ENCODE peak calls at places on chromosomes 2 and 18, in eight cellular contexts. N is suprapubic skin, T is heart left ventricle, Z is IMR-90, K is HepG2, X is A549, L is vagina, J is sigmoid colon. H is an unnamed sample.

GRCh38 chr2:182826051-182826450 is 40.4 kb downstream of the FRZB start:
- DNase-seq in N (no peak), T (no peak), Z (no peak), K (no peak), X (no peak), L (no peak), J (no peak), H (no peak)

GRCh38 chr2:126809357-126809756 is 89.3 kb upstream of the TEX51 start:
- DNase-seq in N (no peak), T (no peak), Z (no peak), K (no peak), X (no peak), L (peak), J (peak), H (no peak)

GRCh38 chr18:9827856-9828793 is 57.6 kb upstream of the TXNDC2 start:
- DNase-seq in N (no peak), T (peak), Z (peak), K (no peak), X (peak), L (no peak), J (peak), H (no peak)

GRCh38 chr2:55033921-55034320 is 16.3 kb downstream of the RTN4 start:
- DNase-seq in N (no peak), T (no peak), Z (no peak), K (no peak), X (no peak), L (no peak), J (no peak), H (no peak)

GRCh38 chr18:42578781-42579180 is 536.7 kb downstream of the RIT2 start:
- DNase-seq in N (no peak), T (no peak), Z (no peak), K (no peak), X (no peak), L (no peak), J (no peak), H (no peak)

GRCh38 chr2:151408788-151409600 is 708 bp upstream of the RIF1 start:
- DNase-seq in N (no peak), T (peak), Z (no peak), K (no peak), X (no peak), L (no peak), J (no peak), H (no peak)

GRCh38 chr2:120531365-120531764 is 185.4 kb downstream of the INHBB start:
- DNase-seq in N (no peak), T (no peak), Z (peak), K (no peak), X (no peak), L (no peak), J (no peak), H (no peak)

GRCh38 chr2:113858764-113859163 is 31.1 kb upstream of the ACTR3 start:
- DNase-seq in N (no peak), T (no peak), Z (peak), K (no peak), X (peak), L (no peak), J (no peak), H (no peak)

GRCh38 chr2:241354668-241355658 is 1.1 kb upstream of the FARP2 start:
- DNase-seq in N (peak), T (peak), Z (peak), K (peak), X (peak), L (no peak), J (peak), H (peak)

GRCh38 chr2:142877265-142877756 is at the start of gene KYNU:
- DNase-seq in N (no peak), T (no peak), Z (peak), K (peak), X (no peak), L (no peak), J (no peak), H (no peak)

GRCh38 chr18:76457475-76457874 is 37.6 kb downstream of the ZNF516 start:
- DNase-seq in N (no peak), T (no peak), Z (peak), K (no peak), X (no peak), L (no peak), J (peak), H (no peak)

GRCh38 chr2:11698009-11698922 is 28.3 kb upstream of the NTSR2 start:
- DNase-seq in N (peak), T (peak), Z (peak), K (peak), X (no peak), L (no peak), J (peak), H (peak)

GRCh38 chr2:231707625-231708049 is 688 bp upstream of the PTMA start:
- DNase-seq in N (peak), T (peak), Z (no peak), K (no peak), X (no peak), L (no peak), J (no peak), H (no peak)

GRCh38 chr2:172108587-172108930 is 5.9 kb upstream of the DLX2 start:
- DNase-seq in N (no peak), T (no peak), Z (no peak), K (no peak), X (no peak), L (no peak), J (no peak), H (no peak)

GRCh38 chr18:36628435-36629094 is 200.2 kb downstream of the TPGS2 start:
- DNase-seq in N (no peak), T (no peak), Z (peak), K (peak), X (no peak), L (no peak), J (no peak), H (no peak)

GRCh38 chr2:45406626-45407025 is 204.4 kb downstream of the SRBD1 start:
- DNase-seq in N (no peak), T (no peak), Z (peak), K (no peak), X (no peak), L (no peak), J (no peak), H (no peak)

GRCh38 chr2:189402932-189403331 is 38.3 kb upstream of the WDR75 start:
- DNase-seq in N (no peak), T (no peak), Z (peak), K (no peak), X (no peak), L (no peak), J (no peak), H (no peak)

GRCh38 chr2:207437136-207437856 is 92.5 kb upstream of the CREB1 start:
- DNase-seq in N (no peak), T (no peak), Z (no peak), K (no peak), X (no peak), L (no peak), J (no peak), H (no peak)

GRCh38 chr2:140063356-140063755 is 1283.2 kb upstream of the NXPH2 start:
- DNase-seq in N (no peak), T (no peak), Z (no peak), K (no peak), X (no peak), L (no peak), J (no peak), H (no peak)

GRCh38 chr2:18552351-18553077 is 7.9 kb downstream of the RDH14 start:
- DNase-seq in N (no peak), T (no peak), Z (no peak), K (no peak), X (no peak), L (no peak), J (no peak), H (no peak)

GRCh38 chr2:162063281-162063680 is 10.7 kb downstream of the DPP4 start:
- DNase-seq in N (no peak), T (no peak), Z (no peak), K (no peak), X (no peak), L (no peak), J (no peak), H (no peak)

GRCh38 chr2:216865658-216866057 is 5.8 kb upstream of the TNP1 start:
- DNase-seq in N (no peak), T (no peak), Z (no peak), K (no peak), X (no peak), L (no peak), J (no peak), H (no peak)

GRCh38 chr2:168697668-168698121 is 104.7 kb upstream of the NOSTRIN start:
- DNase-seq in N (no peak), T (no peak), Z (peak), K (no peak), X (no peak), L (no peak), J (no peak), H (no peak)

GRCh38 chr18:28127763-28128737 is 48.9 kb downstream of the CDH2 start:
- DNase-seq in N (no peak), T (no peak), Z (peak), K (peak), X (no peak), L (no peak), J (no peak), H (no peak)

GRCh38 chr2:15750433-15750814 is 158.8 kb downstream of the DDX1 start:
- DNase-seq in N (no peak), T (no peak), Z (no peak), K (no peak), X (no peak), L (no peak), J (no peak), H (no peak)

GRCh38 chr18:11512096-11513030 is 97.0 kb upstream of the SLC35G4 start:
- DNase-seq in N (no peak), T (no peak), Z (no peak), K (peak), X (peak), L (no peak), J (no peak), H (no peak)

GRCh38 chr18:34981487-34981886 is 59.7 kb upstream of the MAPRE2 start:
- DNase-seq in N (no peak), T (no peak), Z (no peak), K (no peak), X (no peak), L (no peak), J (no peak), H (no peak)

GRCh38 chr18:34978533-34978893 is 62.7 kb upstream of the MAPRE2 start:
- DNase-seq in N (no peak), T (no peak), Z (no peak), K (no peak), X (no peak), L (no peak), J (no peak), H (no peak)

GRCh38 chr18:34976899-34977786 is 64.1 kb upstream of the MAPRE2 start:
- DNase-seq in N (peak), T (peak), Z (peak), K (peak), X (peak), L (no peak), J (peak), H (peak)

GRCh38 chr18:34977787-34978532 is 63.3 kb upstream of the MAPRE2 start:
- DNase-seq in N (peak), T (peak), Z (peak), K (no peak), X (no peak), L (no peak), J (peak), H (no peak)

GRCh38 chr18:34978953-34979608 is 62.1 kb upstream of the MAPRE2 start:
- DNase-seq in N (peak), T (peak), Z (peak), K (peak), X (peak), L (no peak), J (peak), H (peak)
- TF ChIP-seq POLR2A in N (no peak), T (no peak), Z (no peak), K (peak), X (no peak), L (no peak), J (no peak), H (no peak)

GRCh38 chr2:27247893-27248292 is 15.0 kb downstream of the SLC30A3 start:
- DNase-seq in N (no peak), T (no peak), Z (no peak), K (no peak), X (no peak), L (no peak), J (no peak), H (no peak)
- TF ChIP-seq POLR2A in N (no peak), T (no peak), Z (no peak), K (no peak), X (no peak), L (no peak), J (no peak), H (no peak)

DNA sequence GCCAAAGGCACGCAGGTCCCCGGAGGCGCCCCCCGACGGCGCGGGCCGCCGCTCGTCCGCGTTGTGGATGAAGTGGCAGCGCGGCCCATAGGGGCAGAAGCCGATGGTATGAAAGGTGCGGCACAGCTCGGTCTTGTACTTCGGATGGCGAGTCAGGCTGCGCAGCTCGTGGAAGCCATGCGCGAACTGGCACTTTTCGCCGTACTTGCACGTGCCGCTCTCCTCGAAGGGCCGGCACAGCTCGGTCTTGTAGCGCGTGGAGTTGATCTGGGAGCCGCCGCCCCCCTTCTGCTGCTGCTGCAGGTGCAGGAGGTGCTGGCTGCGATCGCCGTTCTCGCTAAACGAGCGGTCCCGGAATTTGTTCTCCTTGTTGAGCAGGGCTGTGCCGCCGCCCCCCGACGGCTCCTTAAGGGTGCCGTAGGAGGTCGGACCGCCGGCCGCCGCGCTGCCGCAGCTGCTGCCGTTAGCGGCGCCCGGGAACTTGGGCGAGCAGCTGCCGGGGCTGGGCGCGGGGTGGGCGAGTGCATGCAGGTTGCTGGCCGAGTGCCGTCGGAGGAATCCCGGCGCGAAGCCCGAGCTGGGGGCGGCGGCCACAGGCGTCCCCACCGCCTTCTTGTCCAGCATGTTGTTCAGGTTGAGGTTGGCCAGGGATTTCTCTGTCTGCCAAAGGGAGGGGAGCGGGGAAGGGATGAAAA is 1.2 kb downstream of the ZFP36L2 start:
- DNase-seq in N (peak), T (peak), Z (peak), K (no peak), X (no peak), L (no peak), J (peak), H (peak)
- TF ChIP-seq POLR2A in N (no peak), T (no peak), Z (no peak), K (no peak), X (no peak), L (no peak), J (no peak), H (no peak)

GRCh38 chr2:238847841-238848565 is at the start of gene TWIST2:
- DNase-seq in N (peak), T (peak), Z (peak), K (no peak), X (peak), L (no peak), J (peak), H (peak)
- TF ChIP-seq POLR2A in N (peak), T (peak), Z (peak), K (no peak), X (peak), L (peak), J (no peak), H (peak)

DNA sequence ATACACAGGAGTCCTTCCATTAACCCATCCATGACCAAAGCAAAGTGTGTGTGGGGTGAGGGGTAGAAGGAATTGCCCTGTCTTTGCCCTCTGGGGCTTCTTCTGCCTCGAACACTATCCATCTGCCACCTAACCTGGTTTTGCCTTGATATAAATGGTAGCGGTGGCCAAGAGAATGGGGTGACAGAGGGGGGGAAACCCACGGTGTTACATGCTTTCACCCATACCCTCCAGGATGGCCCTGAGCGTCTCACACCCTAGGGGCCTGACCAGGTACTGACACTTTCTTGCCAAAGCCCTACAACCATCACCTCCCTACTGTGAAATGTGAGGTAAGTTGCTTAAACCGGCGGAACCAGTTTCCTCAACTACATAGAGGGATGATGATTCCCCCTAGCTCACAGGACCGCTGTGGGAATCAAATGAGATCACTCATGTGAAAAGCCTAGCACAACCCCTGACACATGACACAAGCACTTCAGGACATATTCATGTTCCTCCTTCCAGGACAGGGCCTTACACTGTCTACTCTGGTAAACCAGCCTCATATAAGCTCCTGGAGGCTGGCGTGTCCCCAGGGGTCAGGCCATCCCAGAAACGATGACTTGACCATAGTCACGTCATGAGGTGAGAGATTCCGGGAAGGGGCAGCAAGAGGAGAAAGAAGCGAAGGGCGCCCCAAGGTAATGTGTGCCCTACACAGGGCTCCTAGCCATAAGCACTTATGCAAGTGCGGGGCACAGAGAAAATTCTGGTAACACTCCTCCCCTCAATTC is 49.7 kb downstream of the C2orf42 start:
- DNase-seq in N (peak), T (peak), Z (peak), K (peak), X (no peak), L (no peak), J (peak), H (peak)
- TF ChIP-seq POLR2A in N (peak), T (no peak), Z (peak), K (no peak), X (no peak), L (peak), J (peak), H (peak)